ENCODE peak calls at places on chromosomes 6 and 20, in four cellular contexts. R is Caco-2, F is foreskin fibroblast, B is left ventricle myocardium inferior. Y is an unnamed sample.

GRCh38 chr6:47592466-47592865 is 105.9 kb upstream of the ADGRF4 start:
- DNase-seq in B (no peak), F (no peak), R (no peak), Y (no peak)

GRCh38 chr6:30611856-30612194 is 5.2 kb downstream of the PPP1R10 start:
- DNase-seq in B (no peak), R (no peak), F (no peak), Y (no peak)

GRCh38 chr6:56347526-56347925 is 100.1 kb upstream of the COL21A1 start:
- DNase-seq in B (no peak), F (peak), R (no peak), Y (no peak)

GRCh38 chr20:63858393-63859165 is 2.7 kb upstream of the ABHD16B start:
- DNase-seq in R (peak), F (peak), B (peak), Y (no peak)

GRCh38 chr6:30450908-30451818 is 38.1 kb upstream of the HLA-E start:
- DNase-seq in R (no peak), F (peak), B (peak), Y (no peak)

GRCh38 chr20:40433341-40433861 is 255.6 kb downstream of the MAFB start:
- DNase-seq in F (no peak), R (no peak), B (no peak), Y (no peak)

GRCh38 chr20:60761056-60761455 is 491.0 kb upstream of the CDH4 start:
- DNase-seq in R (no peak), B (no peak), F (no peak), Y (no peak)

GRCh38 chr6:77456531-77457248 is 6.6 kb downstream of the HTR1B start:
- DNase-seq in R (no peak), B (no peak), F (peak), Y (peak)

GRCh38 chr6:143040018-143040417 is 20.7 kb upstream of the AIG1 start:
- DNase-seq in F (no peak), R (no peak), B (no peak), Y (no peak)

GRCh38 chr6:168384045-168385038 is 56.6 kb upstream of the SMOC2 start:
- DNase-seq in R (no peak), B (no peak), F (no peak), Y (no peak)
- H3K4me3 ChIP-seq in R (no peak), B (peak), F (no peak), Y (no peak)

GRCh38 chr6:99347804-99348203 is 1.7 kb downstream of the FAXC start:
- DNase-seq in B (no peak), F (no peak), R (no peak), Y (no peak)

GRCh38 chr6:99348823-99349619 is 453 bp downstream of the FAXC start:
- DNase-seq in R (no peak), B (no peak), F (no peak), Y (no peak)

GRCh38 chr6:99350573-99350972 is 1.1 kb upstream of the FAXC start:
- DNase-seq in B (no peak), F (no peak), R (no peak), Y (no peak)

GRCh38 chr6:99348220-99348822 is 1.2 kb downstream of the FAXC start:
- DNase-seq in B (no peak), R (no peak), F (no peak), Y (no peak)

GRCh38 chr6:99349620-99350141 is at the start of gene FAXC:
- DNase-seq in R (peak), B (no peak), F (peak), Y (no peak)
- TF ChIP-seq CTCF in R (peak), B (no peak), F (peak), Y (peak)

GRCh38 chr6:159989882-159990480 is 21.1 kb downstream of the IGF2R start:
- DNase-seq in R (no peak), B (no peak), F (no peak), Y (no peak)
- H3K4me3 ChIP-seq in R (no peak), B (no peak), F (no peak), Y (no peak)

GRCh38 chr20:44688053-44688625 is 27.0 kb upstream of the CCN5 start:
- DNase-seq in B (no peak), R (no peak), F (no peak), Y (no peak)
- TF ChIP-seq CTCF in B (peak), R (no peak), F (no peak), Y (no peak)

DNA sequence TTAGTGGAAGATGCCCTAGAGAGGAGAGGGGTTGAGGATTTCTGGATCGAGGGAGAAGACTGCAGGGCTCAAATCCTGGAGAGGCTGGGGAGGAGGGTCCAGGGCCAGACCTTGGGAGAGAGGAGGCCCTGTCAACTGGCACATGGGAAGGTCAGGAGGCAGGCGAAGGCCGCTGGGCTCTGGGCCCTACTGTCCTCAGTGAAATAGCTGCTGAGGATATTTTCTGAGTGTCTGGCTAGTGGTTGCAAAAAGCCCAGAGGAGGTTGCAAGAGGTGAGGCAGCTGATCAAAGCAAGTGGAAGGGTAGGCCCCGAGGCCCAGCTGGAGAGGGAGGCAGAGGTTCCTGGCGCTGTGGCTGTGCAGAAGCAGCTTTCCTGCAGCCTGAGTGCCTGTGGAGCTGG is 103.4 kb upstream of the MLN start:
- DNase-seq in R (no peak), B (no peak), F (no peak), Y (no peak)
- H3K4me3 ChIP-seq in R (no peak), B (no peak), F (no peak), Y (no peak)

GRCh38 chr6:40536442-40536841 is 50.7 kb downstream of the LRFN2 start:
- DNase-seq in F (no peak), B (no peak), R (no peak), Y (no peak)
- TF ChIP-seq CTCF in F (no peak), B (peak), R (peak), Y (peak)

DNA sequence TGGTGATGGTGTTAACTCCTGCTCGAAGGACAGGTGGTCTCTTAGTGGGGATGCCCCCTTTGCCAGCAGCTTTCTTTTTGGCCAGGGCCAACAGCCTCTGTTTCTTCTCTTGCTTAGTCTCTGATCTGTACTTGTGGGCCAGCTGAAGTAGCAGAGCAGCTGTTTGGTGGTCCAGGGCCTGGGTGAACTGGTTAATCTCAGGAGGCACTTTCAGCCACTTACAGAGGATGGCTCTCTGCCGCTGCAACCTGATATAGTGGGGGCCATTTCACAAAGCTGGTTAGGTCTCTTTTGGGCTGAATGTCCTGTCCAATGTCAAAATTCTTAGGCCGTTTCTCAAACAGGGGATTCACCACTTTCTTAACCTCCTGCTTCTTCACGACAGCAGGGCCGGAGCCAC is 23.2 kb upstream of the LOC128125822 start:
- DNase-seq in F (no peak), R (no peak), B (no peak), Y (no peak)
- H3K4me3 ChIP-seq in F (no peak), R (no peak), B (no peak), Y (no peak)

GRCh38 chr6:147285087-147285855 is 81.1 kb downstream of the STXBP5 start:
- DNase-seq in R (no peak), F (peak), B (no peak), Y (no peak)
- TF ChIP-seq CTCF in R (peak), F (peak), B (peak), Y (peak)

GRCh38 chr6:36267731-36268477 is 2.0 kb upstream of the PNPLA1 start:
- DNase-seq in R (no peak), B (no peak), F (no peak), Y (no peak)
- H3K4me3 ChIP-seq in R (no peak), B (no peak), F (no peak), Y (no peak)